ENCODE peak calls at places on chromosome 11, in seven cellular contexts. S is psoas muscle, A is H9, E is mammary epithelial cell, M is brain microvascular endothelial cell, J is coronary artery, D is WERI-Rb-1. V is an unnamed sample.

GRCh38 chr11:47523491-47524199 is 29.3 kb downstream of the CELF1 start:
- DNase-seq in J (no peak), D (no peak), S (no peak), A (no peak), E (peak), M (peak), V (peak)

GRCh38 chr11:65279713-65280459 is 18.1 kb downstream of the POLA2 start:
- DNase-seq in J (peak), D (no peak), E (peak), M (peak), A (no peak), S (peak), V (peak)

GRCh38 chr11:92453055-92453454 is 228.4 kb downstream of the FAT3 start:
- DNase-seq in E (peak), S (no peak), A (no peak), D (no peak), J (no peak), M (peak), V (peak)

GRCh38 chr11:57874981-57875380 is 113.4 kb downstream of the CTNND1 start:
- DNase-seq in J (no peak), S (no peak), E (peak), D (no peak), M (no peak), A (no peak), V (no peak)

GRCh38 chr11:128929991-128930390 is 12.7 kb downstream of the TP53AIP1 start:
- DNase-seq in M (peak), A (no peak), J (no peak), S (no peak), E (no peak), D (no peak), V (no peak)

GRCh38 chr11:93498099-93499040 is 44.8 kb downstream of the SMCO4 start:
- DNase-seq in S (no peak), J (no peak), A (peak), E (no peak), D (no peak), M (peak), V (peak)

GRCh38 chr11:109305009-109305408 is 117.0 kb upstream of the C11orf87 start:
- DNase-seq in J (no peak), D (no peak), S (no peak), A (no peak), M (no peak), E (no peak), V (no peak)

GRCh38 chr11:86134580-86135318 is 65.9 kb upstream of the PICALM start:
- DNase-seq in A (no peak), E (no peak), D (no peak), M (no peak), J (no peak), S (no peak), V (no peak)

GRCh38 chr11:2798951-2799761 is 86.4 kb downstream of the CDKN1C start:
- DNase-seq in M (no peak), D (no peak), J (peak), S (peak), A (peak), E (no peak), V (no peak)

GRCh38 chr11:109696191-109696897 is 274.4 kb downstream of the C11orf87 start:
- DNase-seq in M (peak), E (peak), D (no peak), J (no peak), A (no peak), S (no peak), V (peak)

GRCh38 chr11:83951521-83951920 is 665.4 kb upstream of the CCDC90B start:
- DNase-seq in S (no peak), D (no peak), A (no peak), M (no peak), J (no peak), E (no peak), V (no peak)

GRCh38 chr11:75762158-75762557 is 6.4 kb upstream of the DGAT2 start:
- DNase-seq in E (no peak), A (no peak), D (no peak), M (no peak), J (no peak), S (no peak), V (no peak)

GRCh38 chr11:37908224-37908558 is 1310.2 kb upstream of the RAG2 start:
- DNase-seq in J (no peak), A (no peak), D (no peak), S (no peak), M (no peak), E (no peak), V (no peak)

GRCh38 chr11:65887723-65888162 is 528 bp downstream of the FIBP start:
- DNase-seq in M (no peak), A (no peak), D (no peak), J (no peak), E (peak), S (no peak), V (no peak)

GRCh38 chr11:56890584-56891305 is 98.0 kb upstream of the OR5AK2 start:
- DNase-seq in S (no peak), M (no peak), A (no peak), J (no peak), E (peak), D (no peak), V (no peak)

GRCh38 chr11:82494988-82495432 is 238.7 kb downstream of the FAM181B start:
- DNase-seq in S (no peak), M (no peak), A (peak), J (no peak), D (no peak), E (peak), V (no peak)
- TF ChIP-seq CTCF in S (no peak), M (no peak), A (peak), J (no peak), D (peak), E (peak), V (no peak)

GRCh38 chr11:118715837-118716260 is 36.4 kb upstream of the TREH start:
- DNase-seq in J (no peak), S (no peak), A (peak), D (peak), E (no peak), M (no peak), V (no peak)
- H3K27ac ChIP-seq in J (peak), S (no peak), A (peak), D (peak), E (no peak), M (no peak), V (no peak)

DNA sequence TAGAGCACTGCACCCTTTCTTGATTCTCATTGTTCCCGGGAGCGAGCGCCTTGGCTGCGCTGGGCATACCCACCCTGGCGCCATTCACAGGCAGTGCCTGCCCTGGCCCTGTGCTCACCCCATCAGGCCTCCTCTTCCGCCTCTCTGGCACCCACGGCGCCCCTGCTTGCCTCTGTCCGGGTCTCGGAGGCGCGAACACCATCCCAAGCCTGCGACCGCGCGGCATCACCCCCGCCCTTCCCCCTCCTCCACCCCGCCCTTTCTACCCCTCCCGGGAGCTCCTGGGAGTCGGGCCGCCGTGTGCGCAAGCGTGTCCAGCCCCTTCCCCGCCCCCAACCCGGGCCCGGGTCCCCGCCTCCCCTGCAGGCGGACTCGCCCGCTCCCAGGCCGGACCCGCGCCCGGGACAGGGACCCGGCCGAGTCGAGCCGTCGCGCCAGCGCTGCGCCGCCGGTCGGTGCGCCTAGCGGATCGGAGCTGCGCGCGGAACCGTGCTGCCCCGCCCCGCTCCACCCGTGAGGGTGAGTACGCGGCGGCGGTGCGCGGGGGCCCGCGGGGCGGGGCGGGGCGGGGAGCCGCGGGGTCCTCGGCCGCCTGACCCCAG is at the start of gene ST3GAL4:
- DNase-seq in J (peak), E (peak), M (peak), A (peak), S (peak), D (peak), V (peak)
- TF ChIP-seq CTCF in J (no peak), E (no peak), M (no peak), A (no peak), S (no peak), D (no peak), V (no peak)

DNA sequence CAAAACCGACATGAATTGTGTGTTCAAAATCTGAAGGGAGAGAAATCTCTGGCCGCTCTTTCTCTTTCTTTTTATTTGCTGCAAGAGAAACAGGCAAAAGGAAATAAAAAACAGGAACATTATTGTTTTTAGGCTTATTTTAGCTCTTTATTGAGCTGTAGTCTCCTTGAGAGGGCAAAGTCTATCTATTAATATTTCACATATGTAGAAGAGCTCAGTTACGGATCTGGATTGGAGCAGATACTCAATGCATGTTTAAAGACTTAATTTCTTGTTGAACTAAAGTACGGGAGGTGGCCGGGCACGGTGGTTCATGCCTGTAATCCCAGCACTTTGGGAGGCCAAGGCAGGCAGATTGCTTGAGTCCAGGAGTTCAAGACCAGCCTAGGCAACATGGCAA is 78.4 kb upstream of the GDPD4 start:
- DNase-seq in S (no peak), D (no peak), A (no peak), M (no peak), J (no peak), E (no peak), V (no peak)
- H3K27ac ChIP-seq in S (no peak), D (no peak), A (no peak), M (no peak), J (no peak), E (no peak), V (no peak)

DNA sequence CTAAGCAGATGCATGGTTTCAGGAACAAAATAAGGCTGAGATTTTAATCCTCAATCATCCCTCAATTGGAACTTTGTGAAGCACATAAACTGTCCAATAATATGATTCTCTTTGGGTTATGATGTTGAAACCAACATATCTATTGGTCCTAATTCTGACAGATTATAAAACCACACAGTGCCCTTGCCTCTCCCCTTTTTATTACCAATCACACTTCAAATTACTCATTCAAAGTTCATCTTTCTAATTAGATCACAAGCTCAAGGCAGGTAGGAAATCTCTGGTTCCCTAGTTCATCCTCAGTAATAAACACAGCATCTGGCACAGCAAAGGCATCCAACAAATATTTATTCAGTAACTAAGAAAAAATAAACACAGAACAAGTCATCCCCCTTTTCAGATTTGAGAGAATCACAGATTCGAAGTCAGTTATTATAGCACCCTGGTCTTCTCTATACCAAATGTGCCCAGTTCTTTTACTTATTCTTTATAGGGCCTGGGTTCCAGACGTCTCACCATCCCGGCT is 611.6 kb downstream of the INSC start:
- DNase-seq in J (no peak), M (no peak), S (no peak), A (no peak), D (no peak), E (no peak), V (no peak)
- TF ChIP-seq CTCF in J (no peak), M (no peak), S (no peak), A (no peak), D (no peak), E (no peak), V (no peak)

GRCh38 chr11:17839973-17840611 is 105.5 kb downstream of the KCNC1 start:
- DNase-seq in D (no peak), A (no peak), M (no peak), E (peak), J (no peak), S (peak), V (no peak)

GRCh38 chr11:17848709-17849108 is 114.1 kb downstream of the KCNC1 start:
- DNase-seq in S (no peak), J (no peak), D (no peak), M (no peak), E (no peak), A (no peak), V (no peak)

GRCh38 chr11:17846852-17847453 is 112.4 kb downstream of the KCNC1 start:
- DNase-seq in E (peak), D (peak), M (peak), J (no peak), A (no peak), S (peak), V (no peak)

GRCh38 chr11:17845431-17845881 is 110.9 kb downstream of the KCNC1 start:
- DNase-seq in M (peak), S (no peak), A (no peak), J (no peak), D (no peak), E (peak), V (peak)
- H3K27ac ChIP-seq in M (no peak), S (peak), A (no peak), J (no peak), D (no peak), E (peak), V (no peak)

V was measured in RWPE1.